ENCODE peak calls at places on chromosomes 2 and 18, in eight cellular contexts. One of them, this sample, is unnamed.

GRCh38 chr18:23102498-23103260 is 32.6 kb upstream of the CABLES1 start:
- DNase-seq in fibroblast of lung: no peak
- DNase-seq in GM23338: no peak
- DNase-seq in choroid plexus epithelial cell: no peak
- DNase-seq in colonic mucosa: no peak
- DNase-seq in GM12865: no peak
- DNase-seq in HFF-Myc: no peak
- DNase-seq in BJ: no peak
- DNase-seq in this sample: no peak

GRCh38 chr2:128323501-128323931 is 4.8 kb upstream of the HS6ST1 start:
- DNase-seq in GM12865: peak; percentile 0
- DNase-seq in HFF-Myc: no peak
- DNase-seq in GM23338: no peak
- DNase-seq in choroid plexus epithelial cell: no peak
- DNase-seq in colonic mucosa: no peak
- DNase-seq in BJ: no peak
- DNase-seq in fibroblast of lung: no peak
- DNase-seq in this sample: no peak

GRCh38 chr2:10007440-10007839 is 35.9 kb upstream of the KLF11 start:
- DNase-seq in BJ: no peak
- DNase-seq in GM12865: no peak
- DNase-seq in HFF-Myc: no peak
- DNase-seq in GM23338: no peak
- DNase-seq in colonic mucosa: no peak
- DNase-seq in choroid plexus epithelial cell: no peak
- DNase-seq in fibroblast of lung: no peak
- DNase-seq in this sample: peak; percentile 42

GRCh38 chr2:161651547-161651946 is 27.3 kb downstream of the SLC4A10 start:
- DNase-seq in fibroblast of lung: no peak
- DNase-seq in GM12865: no peak
- DNase-seq in colonic mucosa: no peak
- DNase-seq in choroid plexus epithelial cell: no peak
- DNase-seq in BJ: no peak
- DNase-seq in HFF-Myc: no peak
- DNase-seq in GM23338: no peak
- DNase-seq in this sample: no peak

GRCh38 chr2:182436252-182436651 is 9.4 kb upstream of the PDE1A start:
- DNase-seq in HFF-Myc: no peak
- DNase-seq in BJ: no peak
- DNase-seq in GM23338: no peak
- DNase-seq in GM12865: no peak
- DNase-seq in fibroblast of lung: no peak
- DNase-seq in choroid plexus epithelial cell: no peak
- DNase-seq in colonic mucosa: no peak
- DNase-seq in this sample: peak; percentile 25

GRCh38 chr2:160270571-160271113 is 70.6 kb upstream of the ITGB6 start:
- DNase-seq in BJ: no peak
- DNase-seq in colonic mucosa: no peak
- DNase-seq in GM23338: peak; percentile 53
- DNase-seq in HFF-Myc: no peak
- DNase-seq in fibroblast of lung: no peak
- DNase-seq in GM12865: no peak
- DNase-seq in choroid plexus epithelial cell: no peak
- DNase-seq in this sample: no peak

GRCh38 chr18:72700961-72701710 is 157.0 kb upstream of the CBLN2 start:
- DNase-seq in GM23338: peak; percentile 62
- DNase-seq in fibroblast of lung: peak; percentile 9
- DNase-seq in BJ: no peak
- DNase-seq in GM12865: peak; percentile 25
- DNase-seq in HFF-Myc: no peak
- DNase-seq in colonic mucosa: no peak
- DNase-seq in choroid plexus epithelial cell: peak; percentile 67
- DNase-seq in this sample: peak; percentile 8

GRCh38 chr2:120367221-120367620 is 21.3 kb downstream of the INHBB start:
- DNase-seq in HFF-Myc: no peak
- DNase-seq in GM23338: no peak
- DNase-seq in fibroblast of lung: no peak
- DNase-seq in colonic mucosa: no peak
- DNase-seq in choroid plexus epithelial cell: no peak
- DNase-seq in BJ: no peak
- DNase-seq in GM12865: no peak
- DNase-seq in this sample: no peak

GRCh38 chr18:56468379-56468778 is 170.0 kb downstream of the TXNL1 start:
- DNase-seq in colonic mucosa: no peak
- DNase-seq in GM12865: no peak
- DNase-seq in GM23338: no peak
- DNase-seq in BJ: no peak
- DNase-seq in choroid plexus epithelial cell: no peak
- DNase-seq in HFF-Myc: no peak
- DNase-seq in fibroblast of lung: peak; percentile 12
- DNase-seq in this sample: no peak

GRCh38 chr2:237433920-237434319 is 20.0 kb upstream of the COL6A3 start:
- DNase-seq in choroid plexus epithelial cell: no peak
- DNase-seq in GM12865: no peak
- DNase-seq in colonic mucosa: no peak
- DNase-seq in BJ: no peak
- DNase-seq in HFF-Myc: no peak
- DNase-seq in GM23338: no peak
- DNase-seq in fibroblast of lung: no peak
- DNase-seq in this sample: no peak

GRCh38 chr2:150286730-150287362 is 200.6 kb downstream of the RND3 start:
- DNase-seq in HFF-Myc: no peak
- DNase-seq in GM12865: no peak
- DNase-seq in GM23338: peak; percentile 60
- DNase-seq in BJ: no peak
- DNase-seq in choroid plexus epithelial cell: no peak
- DNase-seq in fibroblast of lung: no peak
- DNase-seq in colonic mucosa: no peak
- DNase-seq in this sample: peak; percentile 16

GRCh38 chr2:237901932-237902846 is 42.8 kb downstream of the RAMP1 start:
- DNase-seq in GM23338: peak; percentile 33
- DNase-seq in colonic mucosa: no peak
- DNase-seq in BJ: no peak
- DNase-seq in HFF-Myc: no peak
- DNase-seq in choroid plexus epithelial cell: no peak
- DNase-seq in GM12865: no peak
- DNase-seq in fibroblast of lung: no peak
- DNase-seq in this sample: no peak

GRCh38 chr2:159855153-159856140 is 57.4 kb upstream of the CD302 start:
- DNase-seq in GM12865: no peak
- DNase-seq in choroid plexus epithelial cell: peak; percentile 84
- DNase-seq in HFF-Myc: no peak
- DNase-seq in BJ: no peak
- DNase-seq in GM23338: no peak
- DNase-seq in fibroblast of lung: peak; percentile 30
- DNase-seq in colonic mucosa: no peak
- DNase-seq in this sample: peak; percentile 30

GRCh38 chr2:10362096-10362897 is 59.6 kb downstream of the HPCAL1 start:
- DNase-seq in choroid plexus epithelial cell: no peak
- DNase-seq in fibroblast of lung: no peak
- DNase-seq in colonic mucosa: no peak
- DNase-seq in GM12865: no peak
- DNase-seq in BJ: no peak
- DNase-seq in GM23338: no peak
- DNase-seq in HFF-Myc: no peak
- DNase-seq in this sample: no peak

GRCh38 chr2:135582383-135582782 is 51.1 kb downstream of the R3HDM1 start:
- DNase-seq in fibroblast of lung: no peak
- DNase-seq in GM12865: no peak
- DNase-seq in HFF-Myc: no peak
- DNase-seq in GM23338: no peak
- DNase-seq in BJ: no peak
- DNase-seq in choroid plexus epithelial cell: no peak
- DNase-seq in colonic mucosa: no peak
- DNase-seq in this sample: no peak

GRCh38 chr2:22124003-22124402 is 1000.2 kb downstream of the TDRD15 start:
- DNase-seq in GM12865: peak; percentile 2
- DNase-seq in GM23338: peak; percentile 31
- DNase-seq in fibroblast of lung: peak; percentile 3
- DNase-seq in BJ: no peak
- DNase-seq in choroid plexus epithelial cell: peak; percentile 4
- DNase-seq in HFF-Myc: no peak
- DNase-seq in colonic mucosa: no peak
- DNase-seq in this sample: no peak

GRCh38 chr2:226423498-226423960 is 376.1 kb downstream of the IRS1 start:
- DNase-seq in choroid plexus epithelial cell: peak; percentile 60
- DNase-seq in HFF-Myc: no peak
- DNase-seq in fibroblast of lung: peak; percentile 31
- DNase-seq in GM12865: peak; percentile 40
- DNase-seq in colonic mucosa: no peak
- DNase-seq in GM23338: no peak
- DNase-seq in BJ: no peak
- DNase-seq in this sample: no peak

GRCh38 chr2:239758325-239758877 is 266.7 kb downstream of the NDUFA10 start:
- DNase-seq in GM12865: no peak
- DNase-seq in GM23338: no peak
- DNase-seq in BJ: no peak
- DNase-seq in HFF-Myc: no peak
- DNase-seq in choroid plexus epithelial cell: peak; percentile 12
- DNase-seq in colonic mucosa: no peak
- DNase-seq in fibroblast of lung: no peak
- DNase-seq in this sample: no peak

GRCh38 chr18:12748671-12749070 is 45.8 kb downstream of the PSMG2 start:
- DNase-seq in choroid plexus epithelial cell: peak; percentile 60
- DNase-seq in GM12865: no peak
- DNase-seq in GM23338: no peak
- DNase-seq in fibroblast of lung: no peak
- DNase-seq in BJ: no peak
- DNase-seq in colonic mucosa: no peak
- DNase-seq in HFF-Myc: no peak
- DNase-seq in this sample: peak; percentile 16

GRCh38 chr18:69998523-69998987 is 50.9 kb upstream of the CD226 start:
- DNase-seq in choroid plexus epithelial cell: no peak
- DNase-seq in colonic mucosa: no peak
- DNase-seq in fibroblast of lung: no peak
- DNase-seq in GM12865: no peak
- DNase-seq in HFF-Myc: no peak
- DNase-seq in BJ: no peak
- DNase-seq in GM23338: no peak
- DNase-seq in this sample: no peak

GRCh38 chr2:27493948-27494283 is 1.1 kb downstream of the FNDC4 start:
- DNase-seq in HFF-Myc: no peak
- DNase-seq in GM12865: no peak
- DNase-seq in choroid plexus epithelial cell: no peak
- DNase-seq in colonic mucosa: no peak
- DNase-seq in fibroblast of lung: no peak
- DNase-seq in BJ: no peak
- DNase-seq in GM23338: no peak
- DNase-seq in this sample: no peak
- H3K4me3 ChIP-seq in HFF-Myc: no peak overlapping the region
- H3K4me3 ChIP-seq in GM12865: no peak overlapping the region
- H3K4me3 ChIP-seq in choroid plexus epithelial cell: peak overlapping the region; percentile 70
- H3K4me3 ChIP-seq in colonic mucosa: no peak overlapping the region
- H3K4me3 ChIP-seq in fibroblast of lung: peak overlapping the region; percentile 83
- H3K4me3 ChIP-seq in BJ: peak overlapping the region; percentile 65
- H3K4me3 ChIP-seq in GM23338: peak overlapping the region; percentile 98
- H3K4me3 ChIP-seq in this sample: peak overlapping the region; percentile 74

DNA sequence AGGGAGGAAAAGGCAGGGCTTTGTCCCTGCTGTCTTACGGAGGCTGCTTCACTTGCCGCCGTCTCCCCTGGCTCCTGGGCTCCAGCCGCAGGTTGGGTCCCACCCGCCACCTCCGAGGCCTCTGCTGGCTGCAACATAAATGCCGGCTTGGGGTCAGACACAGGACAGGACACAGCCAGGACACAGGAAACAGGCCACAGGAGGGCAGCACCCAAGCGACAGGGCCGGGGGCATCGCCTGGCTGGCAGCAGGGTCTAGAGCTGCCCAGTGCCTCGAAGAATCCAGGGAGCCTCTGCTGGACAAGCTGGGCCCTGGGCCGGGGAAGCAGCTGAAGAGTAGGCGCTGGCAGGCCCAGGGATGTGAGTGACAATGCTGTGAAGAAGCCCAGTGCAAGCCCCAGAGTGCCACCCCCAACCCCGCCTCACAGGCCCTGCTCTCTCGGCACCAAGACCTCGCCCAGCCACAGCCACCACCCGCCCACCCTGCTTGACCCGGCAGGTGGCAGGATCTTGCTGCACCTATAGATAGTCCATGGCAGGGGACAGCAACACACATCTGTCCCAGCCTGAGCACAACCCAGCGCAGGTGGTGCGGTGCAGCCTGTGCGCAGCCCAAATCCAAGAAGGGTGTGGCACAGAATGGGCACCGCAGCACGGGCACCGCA is 55.7 kb downstream of the BIN1 start:
- DNase-seq in GM12865: no peak
- DNase-seq in GM23338: no peak
- DNase-seq in fibroblast of lung: no peak
- DNase-seq in BJ: no peak
- DNase-seq in choroid plexus epithelial cell: no peak
- DNase-seq in colonic mucosa: no peak
- DNase-seq in HFF-Myc: no peak
- DNase-seq in this sample: no peak
- TF ChIP-seq CTCF in GM12865: no peak
- TF ChIP-seq CTCF in GM23338: peak; percentile 39
- TF ChIP-seq CTCF in fibroblast of lung: no peak
- TF ChIP-seq CTCF in BJ: no peak
- TF ChIP-seq CTCF in choroid plexus epithelial cell: no peak
- TF ChIP-seq CTCF in colonic mucosa: no peak
- TF ChIP-seq CTCF in HFF-Myc: peak; percentile 9
- TF ChIP-seq CTCF in this sample: peak; percentile 10

DNA sequence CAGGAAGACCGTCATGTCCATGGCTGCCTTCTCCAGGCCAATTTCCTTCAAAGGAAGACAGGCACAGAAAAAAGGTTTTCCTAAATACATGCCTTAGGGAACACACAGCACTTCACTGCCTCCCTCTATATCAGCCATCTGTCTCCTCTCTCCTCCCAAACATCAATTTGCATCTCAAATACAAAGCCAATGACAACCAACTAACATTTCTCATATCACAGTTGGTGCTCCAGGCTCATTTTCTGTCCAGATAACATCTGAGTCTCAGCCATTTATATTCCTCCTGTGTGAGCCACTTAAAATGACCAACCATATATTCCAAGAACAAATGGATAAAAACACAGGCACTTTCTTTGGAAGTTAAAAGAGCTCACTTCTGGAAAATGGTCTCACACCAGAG is 62.5 kb upstream of the ACAA2 start:
- DNase-seq in GM12865: no peak
- DNase-seq in HFF-Myc: no peak
- DNase-seq in GM23338: no peak
- DNase-seq in choroid plexus epithelial cell: no peak
- DNase-seq in BJ: no peak
- DNase-seq in fibroblast of lung: no peak
- DNase-seq in colonic mucosa: no peak
- DNase-seq in this sample: no peak
- H3K4me3 ChIP-seq in GM12865: no peak overlapping the region
- H3K4me3 ChIP-seq in HFF-Myc: no peak overlapping the region
- H3K4me3 ChIP-seq in GM23338: no peak overlapping the region
- H3K4me3 ChIP-seq in choroid plexus epithelial cell: no peak overlapping the region
- H3K4me3 ChIP-seq in BJ: no peak overlapping the region
- H3K4me3 ChIP-seq in fibroblast of lung: no peak overlapping the region
- H3K4me3 ChIP-seq in colonic mucosa: no peak overlapping the region
- H3K4me3 ChIP-seq in this sample: no peak overlapping the region

DNA sequence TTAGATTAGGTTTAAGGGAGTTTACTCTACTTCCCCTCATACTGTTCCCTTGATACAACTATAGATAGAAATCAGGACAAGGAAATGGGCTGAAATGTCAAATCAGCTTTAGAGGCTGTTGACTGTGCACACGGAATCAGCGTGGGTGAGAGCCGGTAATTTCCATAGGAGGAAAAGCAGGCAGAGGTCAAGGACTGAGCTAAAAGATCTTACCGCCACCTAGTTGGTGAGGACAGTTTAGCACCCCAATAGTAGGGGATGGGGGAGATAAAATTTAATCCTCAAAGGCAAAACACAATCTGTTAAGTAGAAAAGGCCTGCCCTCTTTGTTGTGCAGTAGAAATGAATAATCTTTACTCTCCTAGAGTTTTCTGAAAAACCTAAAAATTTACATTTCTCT is 1154.5 kb upstream of the CHAC2 start:
- DNase-seq in GM23338: peak; percentile 75
- DNase-seq in BJ: no peak
- DNase-seq in GM12865: no peak
- DNase-seq in choroid plexus epithelial cell: peak; percentile 31
- DNase-seq in HFF-Myc: no peak
- DNase-seq in fibroblast of lung: peak; percentile 9
- DNase-seq in colonic mucosa: no peak
- DNase-seq in this sample: no peak
- TF ChIP-seq CTCF in GM23338: peak; percentile 71
- TF ChIP-seq CTCF in BJ: no peak
- TF ChIP-seq CTCF in GM12865: no peak
- TF ChIP-seq CTCF in choroid plexus epithelial cell: peak; percentile 44
- TF ChIP-seq CTCF in HFF-Myc: no peak
- TF ChIP-seq CTCF in fibroblast of lung: no peak
- TF ChIP-seq CTCF in colonic mucosa: no peak
- TF ChIP-seq CTCF in this sample: no peak